ENCODE peak calls at places on chromosomes 13 and 19, in eight cellular contexts. Y, I, W, Q, M, U, Z and R are unnamed samples.

GRCh38 chr13:25687622-25688225 is 315.9 kb downstream of the ATP8A2 start:
- DNase-seq in Y (no peak), I (no peak), W (no peak), Q (no peak), M (peak), U (no peak), Z (no peak), R (no peak)

GRCh38 chr13:93080587-93080986 is 146.0 kb upstream of the GPC6 start:
- DNase-seq in Y (peak), I (no peak), W (no peak), Q (no peak), M (peak), U (no peak), Z (no peak), R (no peak)

GRCh38 chr13:102721800-102722231 is 27.0 kb upstream of the METTL21C start:
- DNase-seq in Y (no peak), I (no peak), W (no peak), Q (no peak), M (peak), U (no peak), Z (peak), R (no peak)

GRCh38 chr19:35742121-35742724 is at the start of gene IGFLR1:
- DNase-seq in Y (no peak), I (no peak), W (no peak), Q (no peak), M (no peak), U (peak), Z (no peak), R (no peak)

GRCh38 chr13:67372868-67373464 is 142.8 kb upstream of the PCDH9 start:
- DNase-seq in Y (no peak), I (no peak), W (no peak), Q (no peak), M (no peak), U (no peak), Z (no peak), R (no peak)

GRCh38 chr13:51523082-51523518 is 61.2 kb upstream of the WDFY2 start:
- DNase-seq in Y (peak), I (no peak), W (peak), Q (no peak), M (peak), U (no peak), Z (peak), R (no peak)

GRCh38 chr19:39406656-39407393 is at the start of gene ZFP36:
- DNase-seq in Y (no peak), I (peak), W (peak), Q (peak), M (peak), U (peak), Z (peak), R (no peak)

GRCh38 chr19:38524369-38524768 is 90.9 kb downstream of the RYR1 start:
- DNase-seq in Y (no peak), I (no peak), W (no peak), Q (no peak), M (no peak), U (no peak), Z (no peak), R (no peak)

GRCh38 chr19:20066861-20067260 is 10.9 kb upstream of the ZNF90 start:
- DNase-seq in Y (no peak), I (no peak), W (no peak), Q (no peak), M (no peak), U (no peak), Z (no peak), R (no peak)

GRCh38 chr13:109789262-109789661 is 2.9 kb upstream of the IRS2 start:
- DNase-seq in Y (no peak), I (no peak), W (no peak), Q (no peak), M (no peak), U (no peak), Z (no peak), R (no peak)

DNA sequence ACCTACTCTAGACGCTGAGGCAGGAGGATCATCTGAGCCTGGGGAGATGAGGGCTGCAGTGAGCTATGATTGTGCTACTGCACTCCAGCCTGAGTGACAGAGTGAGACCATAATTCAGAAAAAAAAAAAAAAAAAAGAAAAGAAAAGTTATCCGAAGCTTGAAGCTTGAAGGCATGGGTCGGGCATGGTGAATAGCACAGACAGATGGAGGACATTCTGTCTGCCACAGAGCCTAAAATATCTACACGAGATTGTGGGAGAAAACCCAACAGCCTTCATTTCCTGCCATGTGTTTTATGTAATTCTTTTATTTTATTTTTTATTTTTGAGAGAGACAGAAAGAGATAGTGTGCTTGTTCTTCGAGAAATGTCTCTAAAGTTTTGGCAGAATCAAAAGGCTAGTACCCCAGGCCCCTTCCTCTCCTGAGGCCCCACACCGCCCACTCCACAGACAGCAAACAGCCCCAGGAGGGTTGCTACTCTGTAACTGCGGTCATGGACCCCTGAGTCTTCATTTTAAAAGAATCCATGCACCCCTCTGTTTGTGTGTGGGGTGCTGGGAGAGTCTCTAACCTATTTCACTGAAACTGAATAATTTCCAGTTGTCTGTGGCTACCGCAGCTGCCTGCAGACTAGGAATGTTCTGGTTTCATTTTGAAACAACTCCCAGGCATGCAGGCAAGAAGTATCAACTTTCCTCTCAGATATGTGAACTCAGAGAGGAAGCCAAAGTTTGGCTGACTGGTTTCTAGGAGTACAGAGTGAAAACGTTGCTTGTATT is 38.4 kb upstream of the RCBTB2 start:
- DNase-seq in Y (no peak), I (no peak), W (no peak), Q (no peak), M (peak), U (no peak), Z (peak), R (peak)
- H3K4me3 ChIP-seq in Y (no peak), I (no peak), W (peak), Q (peak), M (peak), U (no peak), Z (no peak), R (peak)

GRCh38 chr19:53642381-53643099 is 10.7 kb downstream of the DPRX start:
- DNase-seq in Y (no peak), I (no peak), W (no peak), Q (no peak), M (no peak), U (no peak), Z (no peak), R (no peak)
- TF ChIP-seq CTCF in Y (no peak), I (no peak), W (no peak), Q (no peak), M (no peak), U (no peak), Z (no peak), R (no peak)

DNA sequence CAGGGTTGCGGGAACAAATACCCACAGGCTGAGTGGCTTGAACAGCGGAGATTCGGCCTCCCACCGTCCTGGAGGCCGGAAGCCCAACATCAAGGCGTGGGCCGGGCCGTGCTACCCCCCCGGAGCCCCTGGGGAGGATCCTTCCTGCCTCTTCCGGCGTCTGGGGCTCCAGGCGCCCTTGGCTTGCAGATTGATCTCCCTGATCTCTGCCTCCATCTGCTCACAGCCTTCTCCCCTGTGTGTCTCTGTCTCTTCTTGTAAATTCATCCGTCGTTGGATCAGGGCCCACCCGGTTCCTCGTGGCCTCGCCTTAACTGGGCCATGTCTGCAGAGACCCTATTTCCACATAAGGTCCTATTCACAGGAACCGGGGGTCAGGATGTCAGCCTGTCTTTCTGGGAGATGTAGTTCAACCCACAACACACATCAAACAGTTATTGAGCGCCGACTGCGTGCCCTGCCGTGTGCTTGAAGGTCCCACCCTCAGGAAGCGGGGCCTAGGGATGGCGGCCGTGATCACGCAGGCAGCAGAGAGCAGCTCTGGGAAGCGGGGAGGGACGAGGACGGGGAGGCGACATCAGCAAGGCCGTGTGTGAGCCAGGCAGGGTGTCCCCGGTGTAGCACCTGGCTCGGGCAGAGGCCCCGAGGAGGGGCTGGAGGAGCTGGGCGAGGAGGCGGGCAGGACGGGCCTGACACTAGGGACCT is 21.3 kb downstream of the HCN2 start:
- DNase-seq in Y (no peak), I (no peak), W (no peak), Q (no peak), M (peak), U (peak), Z (peak), R (no peak)
- H3K4me3 ChIP-seq in Y (no peak), I (no peak), W (peak), Q (peak), M (no peak), U (peak), Z (no peak), R (no peak)

GRCh38 chr13:43305416-43305815 is 282.0 kb downstream of the DNAJC15 start:
- DNase-seq in Y (no peak), I (no peak), W (no peak), Q (no peak), M (peak), U (no peak), Z (peak), R (no peak)

GRCh38 chr13:43301341-43301969 is 278.1 kb downstream of the DNAJC15 start:
- DNase-seq in Y (no peak), I (no peak), W (no peak), Q (no peak), M (no peak), U (no peak), Z (peak), R (no peak)

GRCh38 chr13:43304945-43305344 is 281.6 kb downstream of the DNAJC15 start:
- DNase-seq in Y (no peak), I (no peak), W (no peak), Q (no peak), M (no peak), U (no peak), Z (no peak), R (no peak)

GRCh38 chr13:43304449-43304848 is 281.1 kb downstream of the DNAJC15 start:
- DNase-seq in Y (no peak), I (no peak), W (no peak), Q (no peak), M (no peak), U (no peak), Z (no peak), R (no peak)

GRCh38 chr13:43303040-43303729 is 279.8 kb downstream of the DNAJC15 start:
- DNase-seq in Y (no peak), I (no peak), W (peak), Q (no peak), M (peak), U (no peak), Z (peak), R (no peak)
- TF ChIP-seq CTCF in Y (peak), I (peak), W (no peak), Q (peak), M (peak), U (no peak), Z (peak), R (peak)

GRCh38 chr13:49395416-49396277 is 48.2 kb downstream of the CAB39L start:
- DNase-seq in Y (no peak), I (no peak), W (no peak), Q (no peak), M (no peak), U (no peak), Z (peak), R (no peak)

GRCh38 chr13:49399801-49400472 is 43.9 kb downstream of the CAB39L start:
- DNase-seq in Y (no peak), I (no peak), W (no peak), Q (no peak), M (no peak), U (no peak), Z (no peak), R (no peak)

GRCh38 chr13:49404621-49405020 is 39.2 kb downstream of the CAB39L start:
- DNase-seq in Y (no peak), I (no peak), W (no peak), Q (no peak), M (no peak), U (no peak), Z (no peak), R (no peak)

GRCh38 chr13:49403966-49404365 is 39.9 kb downstream of the CAB39L start:
- DNase-seq in Y (no peak), I (no peak), W (no peak), Q (no peak), M (no peak), U (no peak), Z (no peak), R (no peak)

GRCh38 chr13:49400755-49401659 is 42.9 kb downstream of the CAB39L start:
- DNase-seq in Y (no peak), I (no peak), W (peak), Q (no peak), M (peak), U (no peak), Z (peak), R (no peak)
- H3K4me3 ChIP-seq in Y (no peak), I (no peak), W (peak), Q (peak), M (no peak), U (peak), Z (no peak), R (no peak)

DNA sequence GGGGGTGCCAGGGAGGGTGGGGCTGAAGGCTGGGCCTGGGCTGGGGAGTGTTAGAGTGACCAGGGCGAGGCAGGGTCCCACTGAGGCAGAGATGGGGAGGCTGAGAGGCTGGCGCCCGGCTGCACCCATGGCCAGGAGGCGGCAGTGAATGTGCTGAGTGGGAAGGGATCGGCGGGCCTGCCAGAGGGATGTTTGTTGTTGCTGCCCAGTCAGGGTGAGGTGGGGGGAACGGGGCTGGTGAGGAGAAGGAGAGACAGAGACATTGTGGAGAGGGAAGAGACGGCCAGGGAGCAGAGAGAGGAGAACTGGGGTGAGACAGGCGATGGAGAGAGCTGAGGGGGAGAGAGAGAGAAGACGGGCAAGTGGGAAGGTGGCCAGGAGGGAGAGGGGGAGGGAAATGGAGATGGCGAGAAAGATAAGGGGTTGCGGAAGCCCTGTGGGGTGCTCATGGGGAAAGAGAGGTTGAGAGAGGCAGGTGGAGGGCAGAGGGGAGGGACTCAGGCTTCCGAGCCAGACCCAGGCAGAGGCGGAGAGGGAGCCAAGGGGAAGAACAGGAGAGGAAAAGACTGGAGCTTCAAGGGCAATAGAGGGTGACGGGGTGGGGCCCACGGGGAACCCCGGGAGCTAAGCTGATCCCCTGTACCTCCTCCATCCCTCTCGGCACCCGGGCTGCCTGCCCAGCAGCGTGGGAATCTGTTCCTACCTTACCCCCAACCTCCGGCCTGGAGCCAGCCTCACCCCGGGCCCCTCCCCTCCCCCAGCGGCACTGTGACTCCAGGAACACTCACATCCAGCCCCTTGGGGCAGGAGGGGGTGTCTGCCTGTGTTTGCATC is 690 bp upstream of the B3GNT8 start:
- DNase-seq in Y (no peak), I (no peak), W (no peak), Q (peak), M (no peak), U (peak), Z (no peak), R (no peak)
- TF ChIP-seq CTCF in Y (no peak), I (no peak), W (no peak), Q (no peak), M (no peak), U (no peak), Z (no peak), R (no peak)

DNA sequence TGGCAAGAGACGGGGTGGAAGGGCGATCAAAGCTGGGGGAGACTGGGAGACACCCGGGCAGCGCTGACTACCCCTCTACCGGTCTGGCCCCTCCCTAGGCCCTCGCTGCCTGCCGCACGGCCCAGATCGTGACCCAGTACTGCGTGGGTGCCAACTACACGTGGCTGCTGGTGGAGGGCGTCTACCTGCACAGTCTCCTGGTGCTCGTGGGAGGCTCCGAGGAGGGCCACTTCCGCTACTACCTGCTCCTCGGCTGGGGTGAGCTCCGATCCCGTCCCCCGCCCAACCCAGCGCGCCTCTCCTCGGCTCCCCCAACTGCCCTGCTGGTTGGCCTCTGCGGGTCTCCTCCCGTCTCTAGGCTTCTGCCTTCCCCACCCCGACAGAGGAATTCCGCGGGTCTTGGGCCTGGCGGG is 8.8 kb downstream of the GIPR start:
- DNase-seq in Y (no peak), I (no peak), W (peak), Q (peak), M (no peak), U (peak), Z (no peak), R (no peak)
- H3K4me3 ChIP-seq in Y (peak), I (peak), W (peak), Q (peak), M (peak), U (peak), Z (no peak), R (no peak)

GRCh38 chr13:37138169-37138568 is 32.7 kb upstream of the CSNK1A1L start:
- DNase-seq in Y (no peak), I (peak), W (no peak), Q (no peak), M (peak), U (no peak), Z (peak), R (no peak)
- TF ChIP-seq CTCF in Y (peak), I (peak), W (no peak), Q (no peak), M (peak), U (no peak), Z (peak), R (peak)

GRCh38 chr19:51098366-51099069 is 9.7 kb downstream of the CTU1 start:
- DNase-seq in Y (no peak), I (no peak), W (no peak), Q (peak), M (no peak), U (no peak), Z (peak), R (no peak)
- H3K4me3 ChIP-seq in Y (no peak), I (no peak), W (peak), Q (no peak), M (no peak), U (no peak), Z (no peak), R (no peak)

GRCh38 chr13:65416784-65417183 is 1813.4 kb downstream of the PCDH9 start:
- DNase-seq in Y (no peak), I (no peak), W (no peak), Q (no peak), M (no peak), U (no peak), Z (no peak), R (no peak)
- TF ChIP-seq CTCF in Y (no peak), I (no peak), W (no peak), Q (no peak), M (no peak), U (no peak), Z (no peak), R (no peak)